ENCODE peak calls at places on chromosomes 1 and 21, in seven cellular contexts. B is right lobe of liver, R is astrocyte of the spinal cord, O is tibial artery, Y is HL-60, W is HepG2, P is GM12864. J is an unnamed sample.

GRCh38 chr1:25167269-25168192 is 64.8 kb downstream of the SYF2 start:
- DNase-seq in P (no peak), O (no peak), W (peak; percentile 93), Y (no peak), R (no peak), B (no peak), J (no peak)

GRCh38 chr1:168236836-168237611 is 11.2 kb downstream of the SFT2D2 start:
- DNase-seq in Y (no peak), W (no peak), O (no peak), R (no peak), B (no peak), P (no peak), J (no peak)

GRCh38 chr1:234840253-234840652 is 230.3 kb upstream of the IRF2BP2 start:
- DNase-seq in P (no peak), W (no peak), R (no peak), O (no peak), Y (no peak), B (no peak), J (no peak)

GRCh38 chr1:7579016-7579415 is 192.1 kb upstream of the VAMP3 start:
- DNase-seq in R (no peak), Y (no peak), P (no peak), B (peak; percentile 22), W (no peak), O (peak; percentile 45), J (no peak)

GRCh38 chr21:45970674-45971486 is 10.7 kb upstream of the COL6A1 start:
- DNase-seq in Y (no peak), B (no peak), W (peak; percentile 33), O (peak; percentile 78), R (no peak), P (no peak), J (no peak)

GRCh38 chr1:33344896-33345295 is 24.0 kb upstream of the A3GALT2 start:
- DNase-seq in Y (no peak), W (no peak), P (no peak), R (no peak), O (no peak), B (no peak), J (no peak)

GRCh38 chr1:156480411-156481192 is 20.0 kb downstream of the MEF2D start:
- DNase-seq in R (peak; percentile 26), O (no peak), Y (peak; percentile 58), B (no peak), P (no peak), W (no peak), J (peak; percentile 83)

GRCh38 chr1:220692436-220693228 is 2.5 kb downstream of the C1orf115 start:
- DNase-seq in W (no peak), R (no peak), O (no peak), B (no peak), Y (no peak), P (no peak), J (no peak)

GRCh38 chr1:3992103-3992556 is 92.1 kb upstream of the C1orf174 start:
- DNase-seq in P (no peak), R (no peak), W (no peak), B (no peak), O (peak; percentile 25), Y (no peak), J (peak; percentile 9)

GRCh38 chr1:47229884-47230691 is 1.9 kb downstream of the TAL1 start:
- DNase-seq in O (no peak), P (no peak), R (peak; percentile 16), B (no peak), W (no peak), Y (no peak), J (no peak)

GRCh38 chr1:31529999-31530705 is 46.2 kb upstream of the TINAGL1 start:
- DNase-seq in R (no peak), O (no peak), W (no peak), P (no peak), Y (no peak), B (no peak), J (no peak)

GRCh38 chr1:147630447-147630846 is 39.9 kb downstream of the ACP6 start:
- DNase-seq in P (no peak), R (no peak), W (no peak), Y (no peak), O (no peak), B (no peak), J (no peak)

GRCh38 chr1:147627435-147628110 is 42.8 kb downstream of the ACP6 start:
- DNase-seq in B (peak; percentile 74), R (peak; percentile 45), O (no peak), Y (no peak), P (peak; percentile 16), W (peak; percentile 40), J (peak; percentile 68)

GRCh38 chr1:147626739-147627138 is 43.6 kb downstream of the ACP6 start:
- DNase-seq in Y (no peak), P (no peak), R (no peak), B (no peak), W (no peak), O (no peak), J (no peak)

GRCh38 chr1:147630022-147630421 is 40.3 kb downstream of the ACP6 start:
- DNase-seq in O (no peak), R (no peak), B (no peak), Y (no peak), W (no peak), P (no peak), J (no peak)

GRCh38 chr1:147628441-147628840 is 41.9 kb downstream of the ACP6 start:
- DNase-seq in B (no peak), R (no peak), Y (no peak), P (no peak), W (no peak), O (no peak), J (no peak)
- TF ChIP-seq CTCF in B (no peak), R (no peak), Y (no peak), P (no peak), W (no peak), O (no peak), J (no peak)

GRCh38 chr1:145795257-145795881 is 28.5 kb downstream of the RNF115 start:
- DNase-seq in O (no peak), W (no peak), Y (no peak), P (no peak), B (no peak), R (no peak), J (no peak)

GRCh38 chr1:145788580-145788979 is 35.3 kb downstream of the RNF115 start:
- DNase-seq in B (no peak), Y (no peak), P (no peak), O (no peak), R (no peak), W (no peak), J (no peak)

GRCh38 chr1:145796753-145797152 is 27.1 kb downstream of the RNF115 start:
- DNase-seq in W (no peak), Y (no peak), P (no peak), O (no peak), R (no peak), B (no peak), J (no peak)

GRCh38 chr1:145792484-145792883 is 31.4 kb downstream of the RNF115 start:
- DNase-seq in P (no peak), B (no peak), R (no peak), W (no peak), O (no peak), Y (no peak), J (peak; percentile 8)
- TF ChIP-seq CTCF in P (no peak), B (no peak), R (no peak), W (no peak), O (no peak), Y (no peak), J (no peak)

GRCh38 chr1:178724734-178725602 is at the start of gene RALGPS2:
- DNase-seq in O (peak; percentile 71), Y (peak; percentile 25), P (no peak), R (peak; percentile 76), B (peak; percentile 87), W (peak; percentile 58), J (peak; percentile 73)
- TF ChIP-seq CTCF in O (no peak), Y (no peak), P (no peak), R (no peak), B (no peak), W (peak; percentile 33), J (no peak)

GRCh38 chr21:17554619-17555472 is 42.0 kb downstream of the CXADR start:
- DNase-seq in R (no peak), Y (no peak), W (peak; percentile 32), O (no peak), P (no peak), B (no peak), J (no peak)
- TF ChIP-seq CTCF in R (peak; percentile 32), Y (no peak), W (peak; percentile 64), O (no peak), P (peak; percentile 18), B (peak; percentile 42), J (no peak)

DNA sequence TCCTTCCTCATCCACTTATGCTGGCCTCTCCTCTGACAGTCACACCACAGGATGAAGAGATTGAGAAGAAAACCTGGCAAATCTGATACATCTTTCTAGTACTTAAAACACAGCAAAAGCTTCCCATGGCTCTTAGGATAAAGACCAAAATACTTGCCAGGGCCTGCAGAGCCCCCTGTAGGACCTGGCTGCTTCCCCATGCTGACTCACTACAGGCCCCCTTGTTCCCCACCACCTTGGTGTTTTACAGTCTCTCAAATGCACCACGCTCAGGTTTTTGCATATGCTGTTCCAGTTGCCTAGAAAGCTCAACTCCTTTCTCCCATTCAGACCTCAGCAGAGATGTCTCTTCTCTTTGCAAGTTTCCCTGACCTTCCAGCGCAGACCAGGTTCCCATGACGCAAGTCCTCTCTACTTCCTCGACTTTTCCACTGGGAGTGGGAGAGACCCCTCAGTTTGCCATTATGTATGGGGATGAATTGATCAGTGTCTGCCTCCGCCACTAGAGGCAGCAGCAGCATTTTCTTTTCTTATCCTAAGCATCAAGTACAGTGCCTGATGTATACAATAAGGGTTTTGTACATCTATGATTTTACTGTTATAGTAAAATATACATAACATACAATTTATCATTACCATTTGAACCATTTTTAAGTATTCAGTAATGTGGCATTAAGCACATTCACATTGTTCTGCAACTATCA is 113.8 kb upstream of the C8B start:
- DNase-seq in R (no peak), W (no peak), P (no peak), Y (no peak), O (no peak), B (no peak), J (no peak)
- TF ChIP-seq CTCF in R (peak; percentile 14), W (peak; percentile 25), P (peak; percentile 49), Y (peak; percentile 60), O (no peak), B (peak; percentile 18), J (peak; percentile 36)

DNA sequence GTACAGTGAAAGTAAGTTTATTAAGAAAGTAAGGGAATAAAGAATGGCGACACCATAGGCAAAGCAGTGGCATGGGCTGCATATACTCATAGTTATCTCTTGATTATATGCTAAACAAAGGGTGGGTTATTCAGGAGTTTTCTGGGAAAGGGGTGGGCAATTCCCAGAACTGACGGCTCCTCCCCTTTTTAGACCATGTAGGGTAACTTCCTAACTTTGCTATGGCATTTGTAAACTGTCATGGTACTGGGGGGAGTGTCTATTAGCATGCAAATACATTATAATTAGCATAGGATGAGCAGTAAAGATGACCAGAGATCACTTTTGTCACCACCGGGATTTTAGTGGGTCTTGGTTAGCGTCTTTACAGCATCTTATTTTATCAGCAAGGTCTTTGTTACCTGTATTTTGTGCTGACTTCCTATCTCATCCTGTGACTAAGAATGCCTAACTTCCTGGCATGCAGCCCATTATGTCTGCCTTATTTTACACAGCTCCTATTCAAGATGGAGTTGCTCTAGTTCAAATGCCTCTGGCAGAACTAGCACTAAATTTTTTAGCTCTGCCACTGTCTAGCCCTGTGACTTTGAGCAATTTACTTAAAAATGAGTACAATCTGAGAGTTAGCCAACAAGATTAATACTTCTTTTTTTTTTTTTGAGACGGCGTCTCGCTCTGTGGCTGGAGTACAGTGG is 110.3 kb upstream of the PALMD start:
- DNase-seq in Y (no peak), W (no peak), B (no peak), O (no peak), R (no peak), P (no peak), J (no peak)
- TF ChIP-seq CTCF in Y (no peak), W (no peak), B (no peak), O (no peak), R (no peak), P (no peak), J (no peak)

GRCh38 chr1:243483084-243483845 is 227.4 kb downstream of the SDCCAG8 start:
- DNase-seq in R (no peak), B (peak; percentile 79), O (no peak), P (no peak), Y (no peak), W (no peak), J (no peak)
- TF ChIP-seq CTCF in R (peak; percentile 47), B (peak; percentile 49), O (no peak), P (no peak), Y (no peak), W (peak; percentile 21), J (no peak)

J was measured in GM12865.